ENCODE peak calls at places on chromosomes 1 and 21, in seven cellular contexts. One of them, this sample, is unnamed. For H3K4me1, the result is how much of the 10 kb centered on the place peaks cover.

GRCh38 chr21:30340714-30341573 is 3.5 kb upstream of the KRTAP27-1 start:
- DNase-seq in small intestine: peak
- DNase-seq in Panc1: peak
- DNase-seq in colonic mucosa: peak
- DNase-seq in suprapubic skin: no peak
- DNase-seq in tibial artery: peak
- DNase-seq in right cardiac atrium: peak
- DNase-seq in this sample: peak

GRCh38 chr1:26083246-26083645 is 15.8 kb upstream of the TRIM63 start:
- DNase-seq in small intestine: peak
- DNase-seq in Panc1: no peak
- DNase-seq in colonic mucosa: no peak
- DNase-seq in suprapubic skin: no peak
- DNase-seq in tibial artery: no peak
- DNase-seq in right cardiac atrium: no peak
- DNase-seq in this sample: no peak

GRCh38 chr21:33899199-33899598 is 16.4 kb downstream of the ATP5PO start:
- DNase-seq in small intestine: no peak
- DNase-seq in Panc1: no peak
- DNase-seq in colonic mucosa: no peak
- DNase-seq in suprapubic skin: no peak
- DNase-seq in tibial artery: no peak
- DNase-seq in right cardiac atrium: no peak
- DNase-seq in this sample: no peak

GRCh38 chr1:25737151-25737550 is 62.8 kb upstream of the SELENON start:
- DNase-seq in small intestine: no peak
- DNase-seq in Panc1: no peak
- DNase-seq in colonic mucosa: no peak
- DNase-seq in suprapubic skin: no peak
- DNase-seq in tibial artery: no peak
- DNase-seq in right cardiac atrium: peak
- DNase-seq in this sample: no peak

GRCh38 chr1:203636306-203636705 is 9.7 kb downstream of the ATP2B4 start:
- DNase-seq in small intestine: no peak
- DNase-seq in Panc1: no peak
- DNase-seq in colonic mucosa: no peak
- DNase-seq in suprapubic skin: no peak
- DNase-seq in tibial artery: peak
- DNase-seq in right cardiac atrium: peak
- DNase-seq in this sample: no peak

GRCh38 chr1:29586991-29587745 is 350.8 kb downstream of the PTPRU start:
- DNase-seq in small intestine: no peak
- DNase-seq in Panc1: no peak
- DNase-seq in colonic mucosa: no peak
- DNase-seq in suprapubic skin: no peak
- DNase-seq in tibial artery: no peak
- DNase-seq in right cardiac atrium: no peak
- DNase-seq in this sample: no peak

GRCh38 chr1:229191066-229191674 is 79.7 kb upstream of the RAB4A start:
- DNase-seq in small intestine: no peak
- DNase-seq in Panc1: no peak
- DNase-seq in colonic mucosa: no peak
- DNase-seq in suprapubic skin: no peak
- DNase-seq in tibial artery: no peak
- DNase-seq in right cardiac atrium: no peak
- DNase-seq in this sample: no peak

GRCh38 chr1:52904590-52905375 is 16.8 kb downstream of the ECHDC2 start:
- DNase-seq in small intestine: no peak
- DNase-seq in Panc1: no peak
- DNase-seq in colonic mucosa: no peak
- DNase-seq in suprapubic skin: no peak
- DNase-seq in tibial artery: no peak
- DNase-seq in right cardiac atrium: peak
- DNase-seq in this sample: no peak

GRCh38 chr1:242216368-242216767 is 217.5 kb upstream of the MAP1LC3C start:
- DNase-seq in small intestine: no peak
- DNase-seq in Panc1: no peak
- DNase-seq in colonic mucosa: no peak
- DNase-seq in suprapubic skin: no peak
- DNase-seq in tibial artery: no peak
- DNase-seq in right cardiac atrium: no peak
- DNase-seq in this sample: no peak

GRCh38 chr1:10065344-10065685 is 32.6 kb downstream of the UBE4B start:
- DNase-seq in small intestine: peak
- DNase-seq in Panc1: no peak
- DNase-seq in colonic mucosa: no peak
- DNase-seq in suprapubic skin: no peak
- DNase-seq in tibial artery: no peak
- DNase-seq in right cardiac atrium: no peak
- DNase-seq in this sample: peak

GRCh38 chr1:193069748-193070394 is 10.5 kb downstream of the RO60 start:
- DNase-seq in small intestine: no peak
- DNase-seq in Panc1: no peak
- DNase-seq in colonic mucosa: no peak
- DNase-seq in suprapubic skin: no peak
- DNase-seq in tibial artery: no peak
- DNase-seq in right cardiac atrium: no peak
- DNase-seq in this sample: no peak

GRCh38 chr21:17045214-17045835 is 467.5 kb upstream of the CXADR start:
- DNase-seq in small intestine: no peak
- DNase-seq in Panc1: no peak
- DNase-seq in colonic mucosa: no peak
- DNase-seq in suprapubic skin: no peak
- DNase-seq in tibial artery: no peak
- DNase-seq in right cardiac atrium: no peak
- DNase-seq in this sample: no peak

GRCh38 chr1:228914700-228915099 is 179.4 kb downstream of the RHOU start:
- DNase-seq in small intestine: no peak
- DNase-seq in Panc1: no peak
- DNase-seq in colonic mucosa: no peak
- DNase-seq in suprapubic skin: no peak
- DNase-seq in tibial artery: no peak
- DNase-seq in right cardiac atrium: no peak
- DNase-seq in this sample: no peak

GRCh38 chr1:77016371-77016770 is 149.1 kb downstream of the ST6GALNAC5 start:
- DNase-seq in small intestine: no peak
- DNase-seq in Panc1: no peak
- DNase-seq in colonic mucosa: no peak
- DNase-seq in suprapubic skin: no peak
- DNase-seq in tibial artery: no peak
- DNase-seq in right cardiac atrium: no peak
- DNase-seq in this sample: no peak

GRCh38 chr1:107940178-107940577 is 24.8 kb downstream of the VAV3 start:
- DNase-seq in small intestine: no peak
- DNase-seq in Panc1: no peak
- DNase-seq in colonic mucosa: no peak
- DNase-seq in suprapubic skin: no peak
- DNase-seq in tibial artery: no peak
- DNase-seq in right cardiac atrium: no peak
- DNase-seq in this sample: no peak

GRCh38 chr1:170168263-170168662 is 22.5 kb downstream of the NTMT2 start:
- DNase-seq in small intestine: peak
- DNase-seq in Panc1: no peak
- DNase-seq in colonic mucosa: no peak
- DNase-seq in suprapubic skin: no peak
- DNase-seq in tibial artery: no peak
- DNase-seq in right cardiac atrium: no peak
- DNase-seq in this sample: no peak

DNA sequence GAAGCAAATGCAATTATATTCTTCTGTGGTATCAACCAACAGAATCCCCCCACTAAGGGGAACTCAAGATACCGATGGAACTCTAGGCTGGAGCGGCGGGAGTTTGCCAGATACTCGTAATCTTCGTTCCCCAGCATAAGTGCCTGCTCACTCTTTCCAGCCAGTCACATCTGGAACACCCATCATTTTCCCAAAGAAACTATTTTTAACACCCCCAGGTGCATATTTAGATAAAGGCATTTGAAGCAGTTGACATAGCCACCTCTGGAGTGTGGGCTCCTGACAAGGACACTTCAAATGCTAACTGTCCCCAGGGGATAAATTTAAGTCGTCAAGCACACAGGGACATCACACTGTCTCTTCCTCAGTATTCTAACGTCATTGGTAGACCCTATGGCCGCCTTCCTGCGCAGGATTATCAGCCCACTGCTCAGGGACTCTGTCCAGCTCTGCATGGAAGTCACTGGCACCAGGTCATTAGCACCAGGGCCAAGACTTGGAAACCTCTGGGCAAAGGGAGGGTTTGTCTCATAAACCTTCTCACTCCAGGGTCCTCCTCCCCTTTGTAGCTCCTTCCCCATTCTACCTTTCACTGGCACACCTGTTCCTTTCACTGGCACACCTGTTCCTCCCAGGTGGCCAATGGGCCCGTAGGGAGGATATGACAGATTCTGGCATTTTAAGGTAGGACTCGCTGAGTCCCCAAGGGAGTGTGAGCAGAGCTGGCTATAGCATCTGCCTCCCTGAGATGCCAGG is 48.8 kb downstream of the H3-3A start:
- DNase-seq in small intestine: no peak
- DNase-seq in Panc1: no peak
- DNase-seq in colonic mucosa: no peak
- DNase-seq in suprapubic skin: no peak
- DNase-seq in tibial artery: no peak
- DNase-seq in right cardiac atrium: no peak
- DNase-seq in this sample: no peak
- H3K27ac ChIP-seq in small intestine: no peak
- H3K27ac ChIP-seq in Panc1: peak
- H3K27ac ChIP-seq in colonic mucosa: peak
- H3K27ac ChIP-seq in suprapubic skin: peak
- H3K27ac ChIP-seq in tibial artery: peak
- H3K27ac ChIP-seq in right cardiac atrium: peak
- H3K27ac ChIP-seq in this sample: peak

DNA sequence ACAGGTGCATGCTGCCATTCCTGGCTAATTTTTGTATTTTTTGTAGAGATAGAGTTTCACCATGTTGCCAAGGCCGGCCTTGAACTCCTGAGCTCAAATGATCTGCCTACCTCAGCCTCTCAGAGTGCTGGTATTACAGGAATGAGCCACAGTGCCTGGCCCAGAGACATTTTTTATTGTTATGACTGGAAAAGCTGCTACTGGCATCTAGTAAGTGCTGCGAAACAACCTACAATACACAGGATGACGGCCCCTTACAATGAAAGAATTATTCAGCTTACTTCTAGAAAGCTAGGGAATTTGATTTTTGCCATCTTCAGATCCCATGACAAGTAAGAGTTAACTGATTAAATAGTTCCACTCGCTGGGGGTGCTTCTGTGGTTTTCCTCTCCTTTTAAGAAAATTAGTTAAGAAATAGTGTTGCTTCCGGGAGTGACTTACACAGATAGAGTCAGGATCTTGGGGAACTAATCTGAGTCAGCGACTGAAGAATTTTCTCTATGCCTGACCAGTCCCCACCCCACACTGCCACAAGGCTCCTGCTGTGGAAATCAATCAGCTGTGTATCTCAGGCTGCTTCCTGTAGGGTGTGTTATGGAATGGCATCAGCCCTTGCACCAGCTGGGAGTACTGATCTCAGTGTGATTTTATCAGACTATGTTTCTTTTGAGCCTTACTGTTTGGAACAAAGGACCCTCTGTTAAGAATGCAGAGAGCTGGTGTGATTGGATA is 93.0 kb upstream of the BMP8A start:
- DNase-seq in small intestine: peak
- DNase-seq in Panc1: peak
- DNase-seq in colonic mucosa: peak
- DNase-seq in suprapubic skin: no peak
- DNase-seq in tibial artery: peak
- DNase-seq in right cardiac atrium: peak
- DNase-seq in this sample: peak
- H3K4me3 ChIP-seq in small intestine: no peak
- H3K4me3 ChIP-seq in Panc1: peak
- H3K4me3 ChIP-seq in colonic mucosa: no peak
- H3K4me3 ChIP-seq in suprapubic skin: no peak
- H3K4me3 ChIP-seq in tibial artery: peak
- H3K4me3 ChIP-seq in right cardiac atrium: no peak
- H3K4me3 ChIP-seq in this sample: no peak

DNA sequence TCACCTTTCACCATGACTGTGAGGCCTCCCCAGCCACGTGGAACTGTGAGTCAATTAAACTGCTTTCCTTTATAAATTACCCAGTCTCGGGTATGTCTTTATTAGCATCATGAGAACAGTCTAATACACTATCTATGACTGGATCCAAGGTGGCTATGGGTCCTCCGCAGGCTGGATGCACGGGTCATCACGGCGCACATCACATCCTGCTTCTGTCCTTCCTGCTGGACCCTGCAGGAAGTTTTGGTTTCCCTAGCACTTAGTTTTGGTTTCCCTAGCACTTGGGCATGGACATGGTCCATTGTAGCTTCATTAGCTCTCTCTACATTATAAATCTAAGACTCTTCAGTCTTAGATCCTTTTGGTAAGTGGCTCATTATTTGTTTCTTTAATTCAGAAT is 14.2 kb upstream of the PHC2 start:
- DNase-seq in small intestine: no peak
- DNase-seq in Panc1: no peak
- DNase-seq in colonic mucosa: no peak
- DNase-seq in suprapubic skin: no peak
- DNase-seq in tibial artery: no peak
- DNase-seq in right cardiac atrium: no peak
- DNase-seq in this sample: no peak
- H3K4me1 ChIP-seq in small intestine: under half
- H3K4me1 ChIP-seq in Panc1: under half
- H3K4me1 ChIP-seq in colonic mucosa: under half
- H3K4me1 ChIP-seq in suprapubic skin: under half
- H3K4me1 ChIP-seq in tibial artery: under half
- H3K4me1 ChIP-seq in right cardiac atrium: under half
- H3K4me1 ChIP-seq in this sample: under half

GRCh38 chr1:178643871-178644270 is 81.2 kb upstream of the RALGPS2 start:
- DNase-seq in small intestine: no peak
- DNase-seq in Panc1: no peak
- DNase-seq in colonic mucosa: no peak
- DNase-seq in suprapubic skin: no peak
- DNase-seq in tibial artery: no peak
- DNase-seq in right cardiac atrium: no peak
- DNase-seq in this sample: no peak
- H3K27ac ChIP-seq in small intestine: no peak
- H3K27ac ChIP-seq in Panc1: no peak
- H3K27ac ChIP-seq in colonic mucosa: no peak
- H3K27ac ChIP-seq in suprapubic skin: no peak
- H3K27ac ChIP-seq in tibial artery: no peak
- H3K27ac ChIP-seq in right cardiac atrium: no peak
- H3K27ac ChIP-seq in this sample: no peak

This sample was measured in lower lobe of right lung.